ENCODE peak calls at places on chromosomes 2 and 18, in five cellular contexts. Q is esophagus squamous epithelium, Y is psoas muscle, X is cardiac muscle cell, F is tibial nerve. R is an unnamed sample. For H3K4me1, the result is how much of the 10 kb centered on the place peaks cover.

GRCh38 chr2:156430978-156431358 is 5.2 kb upstream of the GPD2 start:
- DNase-seq in Q (no peak), Y (no peak), X (no peak), F (no peak), R (no peak)

GRCh38 chr2:226063704-226064390 is 664.3 kb downstream of the NYAP2 start:
- DNase-seq in Q (no peak), Y (no peak), X (no peak), F (no peak), R (no peak)

GRCh38 chr2:240247868-240248820 is 107.7 kb upstream of the OTOS start:
- DNase-seq in Q (no peak), Y (no peak), X (no peak), F (peak), R (peak)

GRCh38 chr2:159939946-159940345 is 122.5 kb downstream of the PLA2R1 start:
- DNase-seq in Q (no peak), Y (no peak), X (peak), F (peak), R (no peak)

GRCh38 chr2:241267249-241268067 is 48.0 kb downstream of the HDLBP start:
- DNase-seq in Q (no peak), Y (no peak), X (no peak), F (no peak), R (no peak)

GRCh38 chr2:107255744-107256143 is 369.8 kb upstream of the ST6GAL2 start:
- DNase-seq in Q (no peak), Y (no peak), X (no peak), F (no peak), R (peak)

GRCh38 chr2:161825429-161825828 is 201.2 kb downstream of the SLC4A10 start:
- DNase-seq in Q (no peak), Y (no peak), X (no peak), F (no peak), R (no peak)

GRCh38 chr2:136118819-136119716 is 1.1 kb upstream of the CXCR4 start:
- DNase-seq in Q (peak), Y (peak), X (peak), F (peak), R (peak)

GRCh38 chr2:28465148-28465885 is 30.5 kb upstream of the PLB1 start:
- DNase-seq in Q (no peak), Y (no peak), X (peak), F (no peak), R (no peak)

GRCh38 chr18:48875942-48876511 is 74.7 kb downstream of the SMAD7 start:
- DNase-seq in Q (no peak), Y (no peak), X (peak), F (no peak), R (no peak)

GRCh38 chr2:60495226-60495625 is 58.2 kb downstream of the BCL11A start:
- DNase-seq in Q (no peak), Y (no peak), X (no peak), F (no peak), R (no peak)

GRCh38 chr18:47791461-47791860 is 139.0 kb downstream of the SMAD2 start:
- DNase-seq in Q (no peak), Y (no peak), X (no peak), F (no peak), R (no peak)

GRCh38 chr18:9017900-9018217 is 84.6 kb upstream of the NDUFV2 start:
- DNase-seq in Q (no peak), Y (no peak), X (no peak), F (no peak), R (no peak)

GRCh38 chr2:99635710-99636431 is 146.1 kb upstream of the REV1 start:
- DNase-seq in Q (no peak), Y (peak), X (no peak), F (peak), R (no peak)

DNA sequence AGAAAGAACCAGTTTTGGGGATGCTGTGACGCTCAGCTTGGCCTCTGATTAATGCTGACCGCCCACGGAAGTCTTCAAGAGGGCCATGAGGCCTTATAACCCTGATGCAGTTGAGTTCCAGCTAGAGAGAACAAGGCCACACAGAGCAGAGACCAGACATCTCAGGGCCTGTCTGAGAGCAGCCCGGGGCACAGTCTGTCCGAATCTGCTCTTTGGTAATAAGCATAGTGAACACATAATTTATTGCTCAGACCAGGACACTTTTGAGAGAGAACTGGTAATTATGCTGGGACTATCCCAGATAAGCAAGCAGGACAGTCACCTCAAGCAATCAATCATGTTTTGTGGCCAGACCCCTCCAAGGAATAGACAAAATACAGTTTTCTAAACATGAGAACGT is 68.5 kb downstream of the STPG4 start:
- DNase-seq in Q (no peak), Y (no peak), X (no peak), F (no peak), R (no peak)
- H3K4me1 ChIP-seq in Q (under half), Y (under half), X (under half), F (under half), R (under half)

GRCh38 chr2:1911811-1912210 is 167.5 kb upstream of the PXDN start:
- DNase-seq in Q (no peak), Y (no peak), X (no peak), F (no peak), R (no peak)

GRCh38 chr2:1910562-1911256 is 166.4 kb upstream of the PXDN start:
- DNase-seq in Q (no peak), Y (no peak), X (peak), F (no peak), R (no peak)

GRCh38 chr2:1915196-1915595 is 170.9 kb upstream of the PXDN start:
- DNase-seq in Q (no peak), Y (no peak), X (no peak), F (no peak), R (no peak)

GRCh38 chr2:1914541-1915165 is 170.3 kb upstream of the PXDN start:
- DNase-seq in Q (no peak), Y (no peak), X (no peak), F (no peak), R (no peak)

GRCh38 chr2:1912771-1913170 is 168.5 kb upstream of the PXDN start:
- DNase-seq in Q (no peak), Y (no peak), X (no peak), F (no peak), R (no peak)
- H3K4me1 ChIP-seq in Q (under half), Y (under half), X (under half), F (under half), R (under half)

GRCh38 chr2:217927601-217928323 is 75.0 kb downstream of the TNS1 start:
- DNase-seq in Q (no peak), Y (peak), X (no peak), F (no peak), R (peak)

GRCh38 chr2:217926801-217927200 is 76.0 kb downstream of the TNS1 start:
- DNase-seq in Q (no peak), Y (peak), X (no peak), F (no peak), R (no peak)

GRCh38 chr2:217923007-217923686 is 79.6 kb downstream of the TNS1 start:
- DNase-seq in Q (no peak), Y (no peak), X (no peak), F (no peak), R (peak)

GRCh38 chr2:217922101-217923006 is 80.4 kb downstream of the TNS1 start:
- DNase-seq in Q (no peak), Y (peak), X (no peak), F (no peak), R (no peak)

GRCh38 chr2:217924346-217924901 is 78.4 kb downstream of the TNS1 start:
- DNase-seq in Q (no peak), Y (no peak), X (no peak), F (no peak), R (no peak)
- H3K4me1 ChIP-seq in Q (half or more), Y (half or more), X (under half), F (half or more), R (half or more)

GRCh38 chr2:36655456-36655855 is 41.1 kb upstream of the VIT start:
- DNase-seq in Q (no peak), Y (no peak), X (no peak), F (no peak), R (no peak)
- H3K4me1 ChIP-seq in Q (under half), Y (under half), X (under half), F (under half), R (under half)

DNA sequence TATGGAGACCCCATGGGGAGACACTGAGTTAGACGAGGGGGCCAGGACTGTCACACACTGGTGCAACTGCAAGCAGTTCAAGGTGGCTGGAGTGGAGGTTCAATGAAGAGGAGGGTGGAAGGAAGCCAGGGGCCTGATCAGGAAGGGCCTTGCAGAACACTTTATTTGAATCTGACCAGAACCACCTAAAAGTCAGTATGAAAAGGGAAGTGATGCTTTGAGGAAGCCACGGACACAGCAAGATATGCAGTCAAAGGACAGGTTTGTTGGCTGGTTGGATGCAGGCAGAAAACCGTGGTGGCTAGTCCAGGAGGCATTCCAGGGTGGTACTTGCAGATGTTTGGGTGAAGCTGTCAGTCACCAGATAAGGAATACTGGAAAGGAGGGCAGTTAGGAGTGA is 3.5 kb upstream of the FAM124B start:
- DNase-seq in Q (no peak), Y (no peak), X (no peak), F (no peak), R (no peak)
- H3K4me1 ChIP-seq in Q (under half), Y (under half), X (under half), F (under half), R (under half)

DNA sequence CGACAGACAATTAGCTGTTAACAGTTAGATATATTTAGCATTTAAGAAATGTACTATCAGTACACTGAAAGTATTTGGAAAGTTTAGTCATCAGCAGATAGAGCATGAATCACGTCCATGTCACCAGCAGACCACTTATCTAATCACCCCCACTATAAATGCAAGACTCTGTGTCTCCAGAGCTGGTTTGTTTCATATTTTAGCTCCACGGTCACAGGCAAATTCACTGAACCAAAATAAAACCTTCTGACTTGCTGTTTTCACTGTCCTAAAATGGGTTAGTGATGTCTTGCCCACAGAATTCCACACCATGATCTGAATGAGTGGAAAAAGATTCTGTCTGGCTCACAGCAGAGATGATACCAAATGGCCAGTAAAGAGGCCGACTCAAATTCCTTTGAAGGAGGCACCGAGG is 64.9 kb downstream of the CDH2 start:
- DNase-seq in Q (no peak), Y (no peak), X (peak), F (no peak), R (no peak)
- H3K4me1 ChIP-seq in Q (under half), Y (under half), X (half or more), F (under half), R (under half)

GRCh38 chr2:85276571-85277121 is 51.1 kb downstream of the TGOLN2 start:
- DNase-seq in Q (no peak), Y (no peak), X (no peak), F (no peak), R (no peak)
- H3K4me1 ChIP-seq in Q (half or more), Y (under half), X (under half), F (under half), R (under half)

GRCh38 chr2:85131116-85131515 is 2.1 kb upstream of the TCF7L1 start:
- DNase-seq in Q (no peak), Y (no peak), X (peak), F (no peak), R (no peak)
- H3K4me1 ChIP-seq in Q (under half), Y (under half), X (under half), F (under half), R (under half)

GRCh38 chr2:197904446-197904845 is 100.1 kb downstream of the PLCL1 start:
- DNase-seq in Q (no peak), Y (no peak), X (no peak), F (no peak), R (no peak)
- H3K4me1 ChIP-seq in Q (under half), Y (under half), X (under half), F (under half), R (under half)

R was measured in left lung.